ENCODE peak calls at places on chromosomes 13 and 19, in ten cellular contexts. J is mammary epithelial cell; F is IMR-90; A is tibial artery; T is choroid plexus epithelial cell; M is foreskin fibroblast; V is WTC11; R is bronchial epithelial cell; Z is CD8-positive, alpha-beta T cell; O is AG09319. X is an unnamed sample.

GRCh38 chr13:70297219-70297618 is 189.0 kb upstream of the KLHL1 start:
- DNase-seq in T (no peak), J (no peak), M (no peak), O (no peak), F (no peak), Z (no peak), R (no peak), A (no peak), V (no peak), X (no peak)

GRCh38 chr19:17339088-17339741 is 1.9 kb downstream of the GTPBP3 start:
- DNase-seq in M (no peak), J (no peak), R (no peak), T (no peak), O (no peak), A (no peak), F (no peak), Z (no peak), V (peak), X (no peak)

GRCh38 chr19:38183227-38183914 is 40.7 kb downstream of the DPF1 start:
- DNase-seq in Z (no peak), V (peak), A (no peak), M (peak), J (no peak), R (no peak), O (no peak), F (no peak), T (peak), X (no peak)

GRCh38 chr19:44582581-44583265 is 30.6 kb upstream of the IGSF23 start:
- DNase-seq in O (no peak), A (no peak), Z (no peak), T (peak), R (peak), M (no peak), V (peak), J (no peak), F (no peak), X (peak)

GRCh38 chr13:105410602-105411001 is 1124.9 kb downstream of the EFNB2 start:
- DNase-seq in F (peak), J (peak), R (peak), Z (no peak), O (no peak), T (peak), A (no peak), M (peak), V (peak), X (no peak)

GRCh38 chr13:83709751-83710515 is 172.3 kb downstream of the SLITRK1 start:
- DNase-seq in T (no peak), Z (no peak), J (peak), V (no peak), A (no peak), O (no peak), M (no peak), F (no peak), R (peak), X (peak)

GRCh38 chr13:66665991-66666390 is 564.1 kb downstream of the PCDH9 start:
- DNase-seq in T (peak), F (peak), V (peak), A (no peak), O (peak), J (peak), R (peak), Z (no peak), M (peak), X (peak)

GRCh38 chr13:91544723-91545122 is 146.3 kb downstream of the GPC5 start:
- DNase-seq in T (no peak), R (no peak), F (no peak), V (peak), Z (no peak), A (no peak), J (no peak), O (no peak), M (no peak), X (no peak)

GRCh38 chr19:43606569-43607229 is 5.2 kb upstream of the SRRM5 start:
- DNase-seq in O (no peak), V (no peak), Z (no peak), R (peak), A (no peak), F (no peak), J (peak), M (no peak), T (no peak), X (no peak)

GRCh38 chr13:53197424-53197823 is 168.8 kb downstream of the OLFM4 start:
- DNase-seq in F (no peak), T (no peak), V (no peak), A (no peak), O (no peak), R (no peak), Z (no peak), J (no peak), M (no peak), X (no peak)

GRCh38 chr19:39405261-39405912 is 1.3 kb upstream of the ZFP36 start:
- DNase-seq in O (no peak), M (no peak), R (no peak), F (no peak), T (no peak), J (no peak), Z (no peak), V (no peak), A (no peak), X (no peak)

GRCh38 chr13:114071991-114072390 is 60.4 kb downstream of the RASA3 start:
- DNase-seq in M (no peak), F (no peak), T (no peak), O (no peak), Z (no peak), V (peak), R (no peak), A (peak), J (no peak), X (no peak)
- TF ChIP-seq CTCF in M (no peak), F (no peak), T (no peak), O (no peak), Z (no peak), V (no peak), R (no peak), A (no peak), J (no peak), X (no peak)

DNA sequence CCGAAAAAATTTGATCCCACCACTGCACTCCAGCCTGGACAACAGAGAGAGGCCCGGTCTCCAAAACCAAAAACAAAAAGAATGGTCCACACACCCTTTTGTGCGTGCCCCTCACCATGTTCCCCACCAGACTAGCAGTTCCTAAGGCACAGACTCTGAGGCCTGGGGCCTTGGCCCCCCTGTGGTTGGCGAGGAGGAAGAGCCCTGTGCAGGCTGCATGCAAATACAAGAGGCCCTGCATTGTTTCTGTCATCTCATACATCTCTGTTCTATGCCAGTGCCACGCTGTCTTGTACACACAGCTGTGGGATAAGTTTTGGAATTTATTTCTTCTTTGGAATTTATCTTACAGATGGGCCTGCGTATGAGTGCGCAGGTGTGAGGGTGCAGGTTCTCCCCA is 4.7 kb upstream of the YJEFN3 start:
- DNase-seq in R (no peak), F (no peak), V (no peak), T (no peak), M (no peak), O (no peak), Z (no peak), J (no peak), A (no peak), X (no peak)
- TF ChIP-seq CTCF in R (no peak), F (no peak), V (no peak), T (no peak), M (no peak), O (no peak), Z (no peak), J (no peak), A (no peak), X (no peak)

GRCh38 chr13:37313383-37313782 is 207.9 kb upstream of the CSNK1A1L start:
- DNase-seq in M (peak), Z (no peak), J (peak), O (peak), R (peak), F (peak), T (peak), A (no peak), V (no peak), X (peak)
- TF ChIP-seq CTCF in M (no peak), Z (no peak), J (no peak), O (no peak), R (no peak), F (no peak), T (no peak), A (no peak), V (no peak), X (no peak)

GRCh38 chr19:5892772-5893275 is 10.8 kb downstream of the NDUFA11 start:
- DNase-seq in A (no peak), O (no peak), M (no peak), R (no peak), V (no peak), F (no peak), T (no peak), J (no peak), Z (no peak), X (no peak)
- TF ChIP-seq CTCF in A (no peak), O (no peak), M (no peak), R (no peak), V (no peak), F (no peak), T (no peak), J (no peak), Z (no peak), X (peak)